ENCODE peak calls at places on chromosomes 4 and X, in ten cellular contexts. H, G, X, I, N, V, B, A, P and U are unnamed samples.

GRCh38 chr4:125951275-125951887 is 636.6 kb downstream of the FAT4 start:
- DNase-seq in N (no peak), X (no peak), G (no peak), I (no peak), A (no peak), V (no peak), H (no peak), B (no peak), P (no peak), U (no peak)

GRCh38 chr4:83605744-83606172 is 69.8 kb downstream of the GPAT3 start:
- DNase-seq in G (no peak), B (no peak), P (no peak), A (no peak), V (no peak), H (no peak), X (no peak), N (no peak), I (no peak), U (no peak)

GRCh38 chr4:21709761-21710160 is 238.8 kb downstream of the KCNIP4 start:
- DNase-seq in N (no peak), H (no peak), P (no peak), I (no peak), G (no peak), X (no peak), B (no peak), A (no peak), V (no peak), U (no peak)

GRCh38 chr4:52019941-52020657 is at the start of gene LRRC66:
- DNase-seq in N (no peak), G (no peak), I (no peak), A (peak), V (no peak), X (no peak), B (no peak), P (no peak), H (no peak), U (no peak)

GRCh38 chr4:95304898-95305297 is 243.9 kb downstream of the UNC5C start:
- DNase-seq in P (no peak), N (no peak), H (no peak), G (peak), A (peak), B (no peak), I (peak), V (no peak), X (no peak), U (no peak)

GRCh38 chrX:118727686-118728339 is 407 bp downstream of the IL13RA1 start:
- DNase-seq in G (no peak), B (no peak), I (no peak), A (no peak), N (no peak), X (no peak), H (no peak), P (no peak), V (no peak), U (no peak)

GRCh38 chr4:3525532-3526430 is 6.4 kb downstream of the LRPAP1 start:
- DNase-seq in P (no peak), I (no peak), V (no peak), H (no peak), N (no peak), X (no peak), B (no peak), G (no peak), A (no peak), U (peak)

GRCh38 chr4:106423791-106424190 is 55.2 kb upstream of the GIMD1 start:
- DNase-seq in X (no peak), I (no peak), G (no peak), N (no peak), A (no peak), P (no peak), B (no peak), H (no peak), V (no peak), U (no peak)

GRCh38 chr4:39181520-39181904 is 817 bp upstream of the WDR19 start:
- DNase-seq in X (no peak), V (no peak), P (no peak), B (no peak), G (no peak), H (no peak), A (no peak), N (no peak), I (no peak), U (no peak)

GRCh38 chr4:20362148-20362547 is 110.4 kb downstream of the SLIT2 start:
- DNase-seq in I (peak), P (no peak), A (no peak), G (no peak), B (no peak), H (no peak), X (no peak), V (no peak), N (no peak), U (no peak)

GRCh38 chrX:119817130-119817690 is 25.8 kb upstream of the RPL39 start:
- DNase-seq in V (no peak), X (no peak), P (no peak), I (no peak), N (no peak), H (no peak), B (no peak), A (no peak), G (no peak), U (no peak)

GRCh38 chr4:110753461-110753860 is 130.6 kb upstream of the PITX2 start:
- DNase-seq in V (no peak), X (no peak), P (no peak), A (no peak), I (no peak), N (no peak), B (no peak), G (no peak), H (no peak), U (no peak)

GRCh38 chr4:1334579-1334895 is 12.5 kb upstream of the UVSSA start:
- DNase-seq in V (no peak), H (no peak), B (no peak), X (no peak), A (no peak), P (no peak), I (no peak), G (no peak), N (no peak), U (no peak)

GRCh38 chr4:156765277-156765676 is 206.3 kb downstream of the PDGFC start:
- DNase-seq in I (no peak), N (no peak), V (no peak), A (no peak), X (no peak), H (no peak), B (no peak), P (no peak), G (no peak), U (no peak)

GRCh38 chrX:77548751-77549150 is 101.6 kb downstream of the FGF16 start:
- DNase-seq in B (no peak), N (no peak), G (no peak), H (no peak), X (no peak), A (no peak), P (no peak), V (no peak), I (no peak), U (no peak)

GRCh38 chr4:8772499-8773123 is 99.0 kb downstream of the HMX1 start:
- DNase-seq in G (no peak), B (no peak), V (no peak), A (no peak), I (no peak), X (no peak), H (no peak), N (no peak), P (no peak), U (no peak)

GRCh38 chrX:149513713-149514427 is 8.8 kb upstream of the IDS start:
- DNase-seq in G (no peak), X (no peak), V (no peak), B (no peak), I (no peak), A (no peak), N (no peak), H (no peak), P (no peak), U (peak)

GRCh38 chr4:79759793-79760192 is 313.2 kb downstream of the ANTXR2 start:
- DNase-seq in I (no peak), N (no peak), P (no peak), H (no peak), A (no peak), V (no peak), B (no peak), G (no peak), X (no peak), U (no peak)

GRCh38 chr4:38663021-38663800 is 788 bp upstream of the KLF3 start:
- DNase-seq in P (no peak), X (no peak), A (no peak), I (peak), N (no peak), H (no peak), B (peak), G (no peak), V (no peak), U (no peak)

GRCh38 chr4:123350191-123350544 is 46.4 kb upstream of the SPRY1 start:
- DNase-seq in A (peak), B (no peak), N (no peak), I (peak), H (no peak), P (no peak), X (no peak), G (no peak), V (no peak), U (peak)

GRCh38 chrX:103051260-103051789 is 12.6 kb downstream of the BEX1 start:
- DNase-seq in N (no peak), I (no peak), X (no peak), A (no peak), H (no peak), G (no peak), P (no peak), B (no peak), V (no peak), U (no peak)

GRCh38 chrX:103215037-103215767 is at the start of gene BEX4:
- DNase-seq in V (peak), B (peak), N (peak), G (peak), X (peak), P (peak), H (peak), I (peak), A (peak), U (peak)

GRCh38 chrX:4451591-4451990 is 738.1 kb upstream of the PRKX start:
- DNase-seq in B (no peak), A (no peak), H (no peak), I (no peak), N (no peak), P (no peak), V (no peak), G (no peak), X (no peak), U (no peak)

GRCh38 chr4:128060130-128060619 is 937 bp upstream of the LARP1B start:
- DNase-seq in V (no peak), G (peak), I (no peak), P (no peak), A (peak), N (no peak), H (no peak), X (no peak), B (no peak), U (no peak)

GRCh38 chr4:117096886-117097285 is 11.5 kb upstream of the TRAM1L1 start:
- DNase-seq in I (peak), V (no peak), G (no peak), X (no peak), N (no peak), H (no peak), P (no peak), B (no peak), A (no peak), U (no peak)

GRCh38 chrX:40282348-40282747 is 184.6 kb upstream of the BCOR start:
- DNase-seq in X (no peak), P (no peak), B (no peak), I (no peak), V (no peak), A (no peak), G (no peak), N (no peak), H (no peak), U (no peak)

GRCh38 chr4:149031399-149031798 is 589.2 kb upstream of the NR3C2 start:
- DNase-seq in V (no peak), B (no peak), A (peak), G (peak), N (no peak), P (no peak), H (no peak), X (no peak), I (peak), U (no peak)

GRCh38 chr4:140099993-140100392 is 54.0 kb downstream of the MAML3 start:
- DNase-seq in V (no peak), A (no peak), B (no peak), X (no peak), G (no peak), N (no peak), P (peak), H (no peak), I (no peak), U (peak)

GRCh38 chr4:48944659-48945290 is 38.2 kb upstream of the OCIAD2 start:
- DNase-seq in G (no peak), P (peak), V (peak), B (no peak), X (no peak), I (peak), H (peak), A (peak), N (no peak), U (no peak)

GRCh38 chr4:120207021-120207420 is 140.4 kb upstream of the MAD2L1 start:
- DNase-seq in I (no peak), G (no peak), X (no peak), V (no peak), B (no peak), N (no peak), H (no peak), A (no peak), P (no peak), U (no peak)

GRCh38 chrX:1661922-1662221 is 47.0 kb downstream of the ASMT start:
- DNase-seq in I (no peak), H (no peak), X (no peak), N (no peak), V (no peak), P (no peak), A (no peak), G (no peak), B (no peak), U (peak)

GRCh38 chrX:78708830-78709229 is 38.7 kb upstream of the LPAR4 start:
- DNase-seq in I (no peak), X (no peak), N (no peak), B (no peak), G (no peak), H (no peak), A (peak), V (no peak), P (no peak), U (peak)

GRCh38 chr4:2953496-2953895 is 9.7 kb downstream of the NOP14 start:
- DNase-seq in P (no peak), B (no peak), G (no peak), I (no peak), X (no peak), V (no peak), H (no peak), A (no peak), N (no peak), U (no peak)

GRCh38 chr4:2843909-2844584 is 403 bp downstream of the ADD1 start:
- DNase-seq in A (peak), I (peak), B (peak), G (peak), X (no peak), N (no peak), H (no peak), V (no peak), P (no peak), U (no peak)